ENCODE peak calls at places on chromosomes 2 and 18, in six cellular contexts. Z is NCI-H1105 treated with DMSO at 0.1 percent for 48 hours, G is M059J, R is COLO829, N is globus pallidus, S is ureter. Q is an unnamed sample.
A peak's percentile ranks its signal among the peaks of the same experiment; 100 is the strongest.

GRCh38 chr2:43106767-43107527 is 119.5 kb downstream of the ZFP36L2 start:
- DNase-seq in S (no peak), N (peak; percentile 78), Z (no peak), G (peak; percentile 84), R (no peak), Q (no peak)

GRCh38 chr2:32947076-32947483 is 327 bp downstream of the LTBP1 start:
- DNase-seq in G (no peak), Z (no peak), S (no peak), R (no peak), N (no peak), Q (no peak)

GRCh38 chr2:100424277-100424875 is 6.9 kb upstream of the CHST10 start:
- DNase-seq in G (no peak), Z (no peak), R (no peak), S (no peak), N (no peak), Q (no peak)

GRCh38 chr2:129870646-129871335 is 108.7 kb upstream of the RAB6C start:
- DNase-seq in S (peak; percentile 6), R (no peak), Z (no peak), G (no peak), N (no peak), Q (no peak)

GRCh38 chr2:48946444-48947048 is 191.0 kb upstream of the LHCGR start:
- DNase-seq in G (peak; percentile 48), N (peak; percentile 50), R (peak; percentile 38), Z (peak; percentile 80), S (peak; percentile 57), Q (peak; percentile 10)

GRCh38 chr2:112811841-112812306 is 24.7 kb downstream of the IL1B start:
- DNase-seq in Z (no peak), N (no peak), S (no peak), G (peak; percentile 89), R (peak; percentile 69), Q (no peak)

GRCh38 chr18:11119962-11120361 is 29.4 kb downstream of the PIEZO2 start:
- DNase-seq in N (no peak), G (peak; percentile 84), R (no peak), Z (no peak), S (no peak), Q (no peak)

GRCh38 chr2:19312949-19313348 is 45.5 kb downstream of the OSR1 start:
- DNase-seq in S (no peak), G (peak; percentile 43), Z (no peak), N (no peak), R (peak; percentile 12), Q (no peak)

GRCh38 chr18:614980-615607 is 18.3 kb downstream of the CLUL1 start:
- DNase-seq in S (no peak), R (no peak), Z (no peak), G (no peak), N (no peak), Q (no peak)

GRCh38 chr18:5073026-5073944 is 123.8 kb downstream of the AKAIN1 start:
- DNase-seq in S (no peak), R (no peak), G (peak; percentile 36), Z (peak; percentile 50), N (peak; percentile 26), Q (no peak)

GRCh38 chr2:33477473-33478468 is 1.3 kb downstream of the RASGRP3 start:
- DNase-seq in Z (no peak), R (no peak), S (no peak), N (peak; percentile 73), G (peak; percentile 41), Q (no peak)

GRCh38 chr2:68466778-68467076 is 367 bp downstream of the FBXO48 start:
- DNase-seq in R (no peak), S (peak; percentile 49), N (no peak), G (no peak), Z (no peak), Q (no peak)

GRCh38 chr2:8229546-8229986 is 452.3 kb upstream of the ID2 start:
- DNase-seq in G (peak; percentile 34), S (peak; percentile 70), R (no peak), Z (peak; percentile 60), N (peak; percentile 28), Q (peak; percentile 18)

GRCh38 chr2:41151746-41152145 is 699.9 kb upstream of the SLC8A1 start:
- DNase-seq in G (peak; percentile 0), R (no peak), S (no peak), Z (no peak), N (no peak), Q (no peak)

GRCh38 chr2:112706170-112706664 is 14.6 kb upstream of the NT5DC4 start:
- DNase-seq in R (no peak), G (peak; percentile 89), S (peak; percentile 44), N (no peak), Z (no peak), Q (no peak)

GRCh38 chr2:206856474-206856873 is 82.8 kb upstream of the CPO start:
- DNase-seq in Z (no peak), S (no peak), G (peak; percentile 11), N (no peak), R (no peak), Q (no peak)

GRCh38 chr18:34339155-34339554 is 114.4 kb upstream of the NOL4 start:
- DNase-seq in Z (peak; percentile 99), N (no peak), R (no peak), G (no peak), S (no peak), Q (no peak)

GRCh38 chr18:46377557-46377956 is 273.4 kb downstream of the HAUS1 start:
- DNase-seq in R (no peak), N (no peak), Z (no peak), G (no peak), S (no peak), Q (no peak)

GRCh38 chr2:70711191-70711590 is 56.8 kb downstream of the ADD2 start:
- DNase-seq in R (no peak), Z (no peak), G (no peak), S (no peak), N (no peak), Q (no peak)

GRCh38 chr2:197205590-197206215 is 104.9 kb downstream of the ANKRD44 start:
- DNase-seq in R (no peak), G (no peak), S (no peak), N (no peak), Z (no peak), Q (no peak)

GRCh38 chr2:108922141-108922915 is 66.7 kb downstream of the EDAR start:
- DNase-seq in G (peak; percentile 67), Z (no peak), S (no peak), R (no peak), N (no peak), Q (no peak)

GRCh38 chr18:55588001-55588875 is at the start of gene TCF4:
- DNase-seq in N (peak; percentile 71), G (peak; percentile 66), Z (peak; percentile 82), R (no peak), S (peak; percentile 54), Q (no peak)

GRCh38 chr2:197294260-197294659 is 16.3 kb downstream of the ANKRD44 start:
- DNase-seq in S (no peak), Z (no peak), N (no peak), R (no peak), G (no peak), Q (no peak)

GRCh38 chr2:2012505-2012904 is 268.2 kb upstream of the PXDN start:
- DNase-seq in G (peak; percentile 49), Z (no peak), R (no peak), S (no peak), N (peak; percentile 78), Q (no peak)

GRCh38 chr2:86284987-86285386 is 52.4 kb downstream of the REEP1 start:
- DNase-seq in R (no peak), G (no peak), S (no peak), N (no peak), Z (no peak), Q (no peak)

GRCh38 chr2:36489296-36489695 is 108.7 kb downstream of the FEZ2 start:
- DNase-seq in Z (no peak), N (no peak), G (peak; percentile 87), S (no peak), R (peak; percentile 40), Q (no peak)

Q was measured in smooth muscle cell of the brain vasculature.